ENCODE peak calls at places on chromosomes 2 and 18, in nine cellular contexts. D is ovary, G is fibroblast of the aortic adventitia, K is pancreas, L is mammary epithelial cell, R is BJ, M is mesothelial cell of epicardium, H is WTC11, N is adrenal gland. X is an unnamed sample.

GRCh38 chr18:32469691-32470131 is 971 bp downstream of the GAREM1 start:
- DNase-seq in D (no peak), G (peak), K (no peak), L (peak), R (no peak), M (no peak), H (no peak), N (peak), X (no peak)

GRCh38 chr18:49560277-49561126 is 1.4 kb upstream of the LIPG start:
- DNase-seq in D (no peak), G (no peak), K (peak), L (peak), R (no peak), M (no peak), H (peak), N (no peak), X (no peak)

GRCh38 chr2:190791983-190792575 is 88.5 kb upstream of the GLS start:
- DNase-seq in D (no peak), G (no peak), K (no peak), L (no peak), R (no peak), M (no peak), H (no peak), N (no peak), X (no peak)

GRCh38 chr2:234853739-234854138 is 98.1 kb upstream of the SH3BP4 start:
- DNase-seq in D (no peak), G (peak), K (no peak), L (no peak), R (no peak), M (no peak), H (no peak), N (no peak), X (no peak)

GRCh38 chr2:69911985-69912563 is 2.8 kb upstream of the MXD1 start:
- DNase-seq in D (no peak), G (peak), K (no peak), L (peak), R (no peak), M (no peak), H (no peak), N (no peak), X (no peak)

GRCh38 chr2:19949071-19949470 is 40.8 kb downstream of the WDR35 start:
- DNase-seq in D (no peak), G (peak), K (no peak), L (no peak), R (no peak), M (no peak), H (no peak), N (no peak), X (no peak)

GRCh38 chr2:199624958-199625357 is 167.2 kb upstream of the SATB2 start:
- DNase-seq in D (no peak), G (no peak), K (no peak), L (no peak), R (no peak), M (no peak), H (no peak), N (no peak), X (no peak)

GRCh38 chr2:240568678-240569522 is 616 bp downstream of the RNPEPL1 start:
- DNase-seq in D (peak), G (peak), K (peak), L (peak), R (no peak), M (peak), H (peak), N (peak), X (no peak)

GRCh38 chr2:1746174-1747064 is 2.1 kb upstream of the PXDN start:
- DNase-seq in D (no peak), G (no peak), K (peak), L (no peak), R (no peak), M (no peak), H (peak), N (no peak), X (no peak)

GRCh38 chr2:55165567-55165966 is 66.5 kb downstream of the CLHC1 start:
- DNase-seq in D (no peak), G (peak), K (no peak), L (peak), R (no peak), M (no peak), H (no peak), N (no peak), X (no peak)

GRCh38 chr2:205024822-205025518 is 479.7 kb downstream of the PARD3B start:
- DNase-seq in D (no peak), G (peak), K (peak), L (peak), R (peak), M (no peak), H (no peak), N (peak), X (no peak)

GRCh38 chr2:175684466-175684865 is 317.6 kb downstream of the LNPK start:
- DNase-seq in D (no peak), G (no peak), K (no peak), L (peak), R (no peak), M (no peak), H (no peak), N (no peak), X (no peak)

GRCh38 chr18:79169958-79170555 is 100.9 kb downstream of the ATP9B start:
- DNase-seq in D (no peak), G (peak), K (no peak), L (peak), R (no peak), M (no peak), H (no peak), N (peak), X (no peak)

GRCh38 chr2:69309336-69310048 is 77.5 kb downstream of the GFPT1 start:
- DNase-seq in D (peak), G (peak), K (peak), L (no peak), R (no peak), M (no peak), H (no peak), N (no peak), X (no peak)

GRCh38 chr2:74286725-74287124 is 56.5 kb downstream of the SLC4A5 start:
- DNase-seq in D (no peak), G (no peak), K (no peak), L (peak), R (no peak), M (no peak), H (no peak), N (no peak), X (no peak)

GRCh38 chr2:824954-825353 is 125.7 kb upstream of the SNTG2 start:
- DNase-seq in D (no peak), G (no peak), K (no peak), L (no peak), R (no peak), M (no peak), H (no peak), N (no peak), X (no peak)

GRCh38 chr2:10678225-10678624 is 11.6 kb downstream of the NOL10 start:
- DNase-seq in D (no peak), G (no peak), K (no peak), L (no peak), R (no peak), M (no peak), H (no peak), N (no peak), X (no peak)

GRCh38 chr2:83364264-83364663 is 1094.8 kb downstream of the SUCLG1 start:
- DNase-seq in D (no peak), G (no peak), K (no peak), L (no peak), R (peak), M (no peak), H (no peak), N (no peak), X (no peak)

GRCh38 chr2:36361396-36361795 is 5.8 kb downstream of the CRIM1 start:
- DNase-seq in D (no peak), G (peak), K (no peak), L (no peak), R (no peak), M (no peak), H (no peak), N (no peak), X (no peak)

GRCh38 chr2:172021955-172022354 is 22.2 kb downstream of the METAP1D start:
- DNase-seq in D (no peak), G (peak), K (no peak), L (no peak), R (no peak), M (no peak), H (no peak), N (no peak), X (no peak)

GRCh38 chr18:77167276-77167675 is 34.7 kb upstream of the MBP start:
- DNase-seq in D (no peak), G (peak), K (no peak), L (no peak), R (peak), M (no peak), H (no peak), N (no peak), X (no peak)

GRCh38 chr2:242030858-242031257 is 161.3 kb downstream of the RTP5 start:
- DNase-seq in D (no peak), G (no peak), K (peak), L (no peak), R (no peak), M (no peak), H (no peak), N (no peak), X (no peak)

GRCh38 chr2:43459455-43459854 is 136.4 kb downstream of the THADA start:
- DNase-seq in D (no peak), G (peak), K (no peak), L (peak), R (no peak), M (no peak), H (no peak), N (no peak), X (no peak)

GRCh38 chr2:33321236-33321731 is 155.2 kb upstream of the RASGRP3 start:
- DNase-seq in D (no peak), G (peak), K (no peak), L (peak), R (peak), M (no peak), H (no peak), N (no peak), X (no peak)

GRCh38 chr2:154459286-154459685 is 239.2 kb upstream of the KCNJ3 start:
- DNase-seq in D (no peak), G (no peak), K (no peak), L (no peak), R (no peak), M (no peak), H (no peak), N (no peak), X (no peak)

GRCh38 chr2:23287250-23287704 is 97.7 kb upstream of the KLHL29 start:
- DNase-seq in D (peak), G (peak), K (no peak), L (peak), R (peak), M (peak), H (no peak), N (peak), X (no peak)

GRCh38 chr18:54692463-54692862 is 101.4 kb downstream of the DYNAP start:
- DNase-seq in D (no peak), G (no peak), K (no peak), L (no peak), R (no peak), M (no peak), H (no peak), N (no peak), X (no peak)

GRCh38 chr2:85326406-85326945 is 1.3 kb downstream of the TGOLN2 start:
- DNase-seq in D (no peak), G (peak), K (no peak), L (peak), R (no peak), M (no peak), H (no peak), N (no peak), X (no peak)

GRCh38 chr2:140117371-140117770 is 1337.2 kb upstream of the NXPH2 start:
- DNase-seq in D (no peak), G (no peak), K (no peak), L (no peak), R (no peak), M (no peak), H (no peak), N (no peak), X (no peak)

GRCh38 chr2:107719781-107720180 is 106.9 kb upstream of the RGPD4 start:
- DNase-seq in D (no peak), G (no peak), K (no peak), L (no peak), R (no peak), M (no peak), H (no peak), N (no peak), X (no peak)

GRCh38 chr2:6914829-6915228 is 2.4 kb upstream of the RNF144A start:
- DNase-seq in D (no peak), G (peak), K (peak), L (peak), R (no peak), M (no peak), H (no peak), N (peak), X (no peak)

GRCh38 chr2:444937-445884 is 157.3 kb upstream of the ALKAL2 start:
- DNase-seq in D (no peak), G (no peak), K (no peak), L (no peak), R (no peak), M (no peak), H (no peak), N (no peak), X (no peak)

GRCh38 chr2:73069041-73069854 is 2.3 kb downstream of the SFXN5 start:
- DNase-seq in D (no peak), G (peak), K (no peak), L (no peak), R (no peak), M (no peak), H (no peak), N (no peak), X (no peak)

GRCh38 chr2:40786636-40787035 is 334.7 kb upstream of the SLC8A1 start:
- DNase-seq in D (no peak), G (no peak), K (no peak), L (no peak), R (no peak), M (no peak), H (no peak), N (no peak), X (no peak)

DNA sequence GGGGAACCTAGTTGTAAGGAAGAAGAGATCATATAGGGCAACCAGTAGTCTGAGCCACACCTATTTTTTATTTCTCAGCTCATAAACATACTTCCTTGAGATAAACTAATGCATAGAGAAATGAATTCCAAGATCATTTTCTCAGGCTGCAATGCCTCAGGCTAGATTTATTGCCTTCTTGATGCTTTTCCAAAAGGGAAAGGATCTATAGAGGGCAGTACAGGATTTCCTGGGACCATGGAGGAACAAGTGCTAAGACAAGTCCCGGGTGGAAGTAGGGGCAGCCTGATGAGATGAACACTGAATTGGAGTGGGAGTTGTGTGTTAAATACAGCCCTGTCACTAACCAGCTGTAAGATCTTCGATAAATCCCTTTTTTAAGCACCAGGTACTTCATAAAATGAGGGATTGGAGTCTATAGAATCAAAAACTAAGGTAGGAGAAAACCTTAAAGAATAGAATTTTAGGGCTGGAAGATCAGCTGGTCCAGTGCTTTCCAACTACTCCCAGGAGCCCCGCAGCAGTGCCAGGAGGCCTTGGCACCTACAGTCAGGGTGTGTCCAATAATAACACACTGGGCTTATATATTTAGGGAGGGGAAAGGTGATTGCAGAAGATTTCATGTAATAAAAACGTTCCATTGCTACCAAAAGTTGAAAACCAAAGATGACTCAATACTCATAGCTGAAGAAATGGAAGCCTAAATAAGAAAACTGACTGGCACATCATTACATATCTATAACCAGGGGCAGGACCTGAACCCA is 58.1 kb downstream of the SERTAD2 start:
- DNase-seq in D (no peak), G (peak), K (no peak), L (no peak), R (no peak), M (no peak), H (no peak), N (no peak), X (no peak)
- TF ChIP-seq CTCF in D (no peak), G (peak), K (no peak), L (peak), R (no peak), M (no peak), H (no peak), N (no peak), X (peak)

GRCh38 chr18:8904316-8904715 is 198.2 kb upstream of the NDUFV2 start:
- DNase-seq in D (no peak), G (no peak), K (no peak), L (no peak), R (no peak), M (no peak), H (no peak), N (no peak), X (no peak)

GRCh38 chr18:8900552-8900951 is 195.2 kb downstream of the MTCL1 start:
- DNase-seq in D (no peak), G (no peak), K (no peak), L (no peak), R (no peak), M (no peak), H (no peak), N (no peak), X (no peak)

GRCh38 chr18:8895987-8896619 is 190.7 kb downstream of the MTCL1 start:
- DNase-seq in D (no peak), G (peak), K (no peak), L (peak), R (peak), M (no peak), H (no peak), N (no peak), X (no peak)

GRCh38 chr18:8898990-8899389 is 193.6 kb downstream of the MTCL1 start:
- DNase-seq in D (no peak), G (no peak), K (peak), L (no peak), R (no peak), M (no peak), H (peak), N (no peak), X (no peak)

DNA sequence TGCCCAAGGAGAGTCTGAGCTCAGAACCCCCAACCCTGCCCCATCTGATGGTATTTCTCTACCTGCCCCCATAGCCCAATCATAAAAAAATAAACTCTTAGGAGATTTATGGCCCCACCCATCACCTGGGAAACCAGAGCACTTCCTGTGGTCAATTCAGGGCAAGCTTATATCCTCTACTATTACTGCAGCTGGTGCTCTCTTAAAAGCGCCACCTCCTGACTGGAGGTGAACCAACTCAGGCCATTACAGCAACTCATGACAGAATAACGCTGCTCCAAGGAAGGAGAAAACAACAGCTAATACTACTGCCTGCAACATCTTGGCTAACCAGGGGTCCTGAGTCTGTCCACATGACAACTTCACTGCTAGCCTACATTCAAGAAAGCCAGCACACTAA is 195.7 kb downstream of the MTCL1 start:
- DNase-seq in D (no peak), G (no peak), K (no peak), L (no peak), R (no peak), M (no peak), H (no peak), N (no peak), X (no peak)
- TF ChIP-seq CTCF in D (no peak), G (no peak), K (no peak), L (no peak), R (no peak), M (no peak), H (no peak), N (no peak), X (no peak)

GRCh38 chr2:236440110-236440881 is 129.3 kb upstream of the ACKR3 start:
- DNase-seq in D (no peak), G (no peak), K (no peak), L (no peak), R (no peak), M (no peak), H (no peak), N (no peak), X (no peak)
- TF ChIP-seq CTCF in D (no peak), G (no peak), K (no peak), L (no peak), R (no peak), M (no peak), H (no peak), N (no peak), X (no peak)

GRCh38 chr2:29053680-29054400 is 20.5 kb downstream of the PCARE start:
- DNase-seq in D (no peak), G (no peak), K (no peak), L (peak), R (no peak), M (no peak), H (no peak), N (no peak), X (no peak)
- TF ChIP-seq CTCF in D (no peak), G (peak), K (no peak), L (peak), R (no peak), M (no peak), H (no peak), N (no peak), X (peak)

GRCh38 chr2:174617120-174617519 is 19.5 kb upstream of the WIPF1 start:
- DNase-seq in D (no peak), G (peak), K (no peak), L (no peak), R (no peak), M (no peak), H (no peak), N (no peak), X (no peak)
- TF ChIP-seq CTCF in D (no peak), G (no peak), K (no peak), L (no peak), R (no peak), M (no peak), H (no peak), N (no peak), X (no peak)

DNA sequence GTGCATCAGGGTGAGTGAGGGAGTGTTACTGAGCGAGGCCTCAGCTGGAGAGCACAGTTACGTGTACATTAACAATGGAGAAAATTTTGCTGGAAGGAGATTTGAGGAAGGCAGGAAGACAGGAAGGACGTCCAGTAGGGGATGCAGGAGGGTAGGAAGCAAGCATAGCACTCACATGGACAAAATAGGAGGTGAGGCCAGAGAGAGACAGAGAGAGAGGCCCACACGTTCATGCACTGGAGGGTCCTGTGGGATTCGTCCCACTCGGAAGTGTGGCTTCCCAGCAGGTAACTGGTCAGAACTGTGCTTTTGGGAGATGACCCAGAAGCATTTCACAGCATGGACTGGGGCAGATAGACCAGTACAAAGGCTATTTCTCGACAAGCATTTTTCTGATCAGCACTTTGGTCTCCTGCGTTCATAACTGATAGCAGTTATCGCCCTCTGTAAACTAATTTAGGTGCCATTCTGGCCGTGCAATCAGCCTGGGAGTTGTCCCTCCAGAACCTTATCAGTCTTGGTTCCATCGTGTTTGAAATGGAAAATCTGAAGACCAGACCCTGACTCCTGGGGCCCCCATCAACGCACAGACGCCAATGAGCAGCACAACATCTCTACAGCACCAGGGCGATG is 5.7 kb downstream of the LCT start:
- DNase-seq in D (no peak), G (no peak), K (no peak), L (no peak), R (no peak), M (no peak), H (no peak), N (no peak), X (no peak)
- TF ChIP-seq CTCF in D (no peak), G (no peak), K (no peak), L (no peak), R (no peak), M (no peak), H (no peak), N (no peak), X (no peak)

GRCh38 chr2:27025281-27025800 is 7.4 kb upstream of the TMEM214 start:
- DNase-seq in D (no peak), G (no peak), K (no peak), L (no peak), R (no peak), M (no peak), H (no peak), N (no peak), X (no peak)

GRCh38 chr2:27023740-27024139 is 9.0 kb upstream of the TMEM214 start:
- DNase-seq in D (no peak), G (no peak), K (no peak), L (no peak), R (no peak), M (no peak), H (no peak), N (no peak), X (no peak)

GRCh38 chr2:27025861-27026851 is 6.6 kb upstream of the TMEM214 start:
- DNase-seq in D (no peak), G (no peak), K (no peak), L (no peak), R (no peak), M (no peak), H (no peak), N (no peak), X (no peak)

GRCh38 chr2:27024812-27025211 is 8.0 kb upstream of the TMEM214 start:
- DNase-seq in D (no peak), G (no peak), K (no peak), L (no peak), R (no peak), M (no peak), H (peak), N (no peak), X (no peak)

GRCh38 chr2:27024188-27024587 is 8.6 kb upstream of the TMEM214 start:
- DNase-seq in D (no peak), G (no peak), K (no peak), L (no peak), R (no peak), M (no peak), H (peak), N (no peak), X (no peak)
- TF ChIP-seq CTCF in D (no peak), G (no peak), K (no peak), L (peak), R (peak), M (no peak), H (peak), N (no peak), X (no peak)